ENCODE peak calls at places on chromosomes 5 and 9, in five cellular contexts. One of them, this sample, is unnamed.

GRCh38 chr5:72324186-72324825 is 4.1 kb downstream of the PTCD2 start:
- DNase-seq in B cell: no peak
- DNase-seq in CD14-positive monocyte: no peak
- DNase-seq in Calu3: no peak
- DNase-seq in tibial nerve: no peak
- DNase-seq in this sample: no peak

GRCh38 chr5:74261906-74262305 is 378.6 kb downstream of the ENC1 start:
- DNase-seq in B cell: no peak
- DNase-seq in tibial nerve: no peak
- DNase-seq in CD14-positive monocyte: no peak
- DNase-seq in Calu3: no peak
- DNase-seq in this sample: no peak

GRCh38 chr5:102608414-102608813 is 109.6 kb upstream of the SLCO6A1 start:
- DNase-seq in CD14-positive monocyte: no peak
- DNase-seq in B cell: no peak
- DNase-seq in tibial nerve: no peak
- DNase-seq in Calu3: no peak
- DNase-seq in this sample: no peak

GRCh38 chr5:133582971-133583370 is 29.4 kb downstream of the FSTL4 start:
- DNase-seq in Calu3: no peak
- DNase-seq in CD14-positive monocyte: no peak
- DNase-seq in tibial nerve: no peak
- DNase-seq in B cell: no peak
- DNase-seq in this sample: no peak

GRCh38 chr5:37448941-37449340 is 69.8 kb downstream of the WDR70 start:
- DNase-seq in tibial nerve: no peak
- DNase-seq in CD14-positive monocyte: no peak
- DNase-seq in B cell: no peak
- DNase-seq in Calu3: no peak
- DNase-seq in this sample: no peak

GRCh38 chr5:143433680-143434079 is 30.2 kb upstream of the NR3C1 start:
- DNase-seq in B cell: peak
- DNase-seq in Calu3: no peak
- DNase-seq in tibial nerve: no peak
- DNase-seq in CD14-positive monocyte: no peak
- DNase-seq in this sample: no peak

GRCh38 chr9:93391898-93392297 is 59.6 kb upstream of the FAM120A start:
- DNase-seq in tibial nerve: no peak
- DNase-seq in B cell: no peak
- DNase-seq in Calu3: no peak
- DNase-seq in CD14-positive monocyte: no peak
- DNase-seq in this sample: no peak

GRCh38 chr5:149024978-149025377 is 37.9 kb downstream of the SH3TC2 start:
- DNase-seq in CD14-positive monocyte: no peak
- DNase-seq in tibial nerve: no peak
- DNase-seq in Calu3: no peak
- DNase-seq in B cell: no peak
- DNase-seq in this sample: no peak

GRCh38 chr9:13845460-13845859 is 468.5 kb downstream of the NFIB start:
- DNase-seq in tibial nerve: no peak
- DNase-seq in B cell: no peak
- DNase-seq in Calu3: no peak
- DNase-seq in CD14-positive monocyte: no peak
- DNase-seq in this sample: no peak

GRCh38 chr5:115543365-115543700 is 1.2 kb downstream of the FEM1C start:
- DNase-seq in Calu3: no peak
- DNase-seq in CD14-positive monocyte: no peak
- DNase-seq in B cell: no peak
- DNase-seq in tibial nerve: no peak
- DNase-seq in this sample: no peak

GRCh38 chr5:75616961-75617660 is 5.9 kb downstream of the ANKDD1B start:
- DNase-seq in B cell: no peak
- DNase-seq in tibial nerve: no peak
- DNase-seq in CD14-positive monocyte: no peak
- DNase-seq in Calu3: no peak
- DNase-seq in this sample: no peak

GRCh38 chr9:36980148-36980974 is 53.7 kb downstream of the PAX5 start:
- DNase-seq in Calu3: no peak
- DNase-seq in CD14-positive monocyte: no peak
- DNase-seq in B cell: no peak
- DNase-seq in tibial nerve: no peak
- DNase-seq in this sample: no peak
- TF ChIP-seq CTCF in Calu3: no peak
- TF ChIP-seq CTCF in CD14-positive monocyte: no peak
- TF ChIP-seq CTCF in B cell: no peak
- TF ChIP-seq CTCF in tibial nerve: no peak
- TF ChIP-seq CTCF in this sample: peak

GRCh38 chr5:176570044-176570443 is 20.9 kb downstream of the CDHR2 start:
- DNase-seq in Calu3: no peak
- DNase-seq in CD14-positive monocyte: no peak
- DNase-seq in B cell: no peak
- DNase-seq in tibial nerve: no peak
- DNase-seq in this sample: no peak
- TF ChIP-seq CTCF in Calu3: no peak
- TF ChIP-seq CTCF in CD14-positive monocyte: no peak
- TF ChIP-seq CTCF in B cell: no peak
- TF ChIP-seq CTCF in tibial nerve: no peak
- TF ChIP-seq CTCF in this sample: peak

GRCh38 chr5:141040763-141041426 is 10.3 kb upstream of the PCDHB1 start:
- DNase-seq in B cell: peak
- DNase-seq in tibial nerve: peak
- DNase-seq in CD14-positive monocyte: no peak
- DNase-seq in Calu3: peak
- DNase-seq in this sample: peak
- TF ChIP-seq CTCF in B cell: peak
- TF ChIP-seq CTCF in tibial nerve: peak
- TF ChIP-seq CTCF in CD14-positive monocyte: no peak
- TF ChIP-seq CTCF in Calu3: peak
- TF ChIP-seq CTCF in this sample: peak

DNA sequence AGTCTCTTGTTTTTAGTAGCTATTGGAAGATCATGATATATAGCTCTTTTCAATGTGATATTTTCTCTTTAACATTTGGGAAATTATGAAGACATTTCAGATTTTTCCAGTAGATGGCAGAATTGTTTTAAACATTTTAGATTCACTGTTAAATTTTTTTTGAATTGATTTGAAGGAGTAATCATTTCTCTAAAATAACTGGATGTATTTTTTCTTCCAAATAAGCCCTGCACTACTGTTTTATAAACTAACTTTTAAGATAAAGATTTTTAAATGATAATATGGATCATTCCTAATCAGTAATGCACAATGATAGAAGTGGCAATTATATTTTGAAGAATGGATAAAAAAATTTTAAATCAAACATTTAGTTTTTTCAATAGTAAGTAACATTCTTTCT is 14.2 kb downstream of the NDUFAF2 start:
- DNase-seq in CD14-positive monocyte: no peak
- DNase-seq in B cell: peak
- DNase-seq in tibial nerve: no peak
- DNase-seq in Calu3: no peak
- DNase-seq in this sample: no peak
- TF ChIP-seq CTCF in CD14-positive monocyte: peak
- TF ChIP-seq CTCF in B cell: peak
- TF ChIP-seq CTCF in tibial nerve: peak
- TF ChIP-seq CTCF in Calu3: no peak
- TF ChIP-seq CTCF in this sample: peak

GRCh38 chr5:151793358-151793757 is 21.6 kb downstream of the G3BP1 start:
- DNase-seq in tibial nerve: no peak
- DNase-seq in Calu3: no peak
- DNase-seq in B cell: no peak
- DNase-seq in CD14-positive monocyte: no peak
- DNase-seq in this sample: no peak

GRCh38 chr5:151784141-151784540 is 12.4 kb downstream of the G3BP1 start:
- DNase-seq in Calu3: no peak
- DNase-seq in tibial nerve: no peak
- DNase-seq in B cell: no peak
- DNase-seq in CD14-positive monocyte: no peak
- DNase-seq in this sample: no peak

GRCh38 chr5:151786468-151786867 is 14.7 kb downstream of the G3BP1 start:
- DNase-seq in Calu3: no peak
- DNase-seq in B cell: no peak
- DNase-seq in tibial nerve: no peak
- DNase-seq in CD14-positive monocyte: no peak
- DNase-seq in this sample: no peak

DNA sequence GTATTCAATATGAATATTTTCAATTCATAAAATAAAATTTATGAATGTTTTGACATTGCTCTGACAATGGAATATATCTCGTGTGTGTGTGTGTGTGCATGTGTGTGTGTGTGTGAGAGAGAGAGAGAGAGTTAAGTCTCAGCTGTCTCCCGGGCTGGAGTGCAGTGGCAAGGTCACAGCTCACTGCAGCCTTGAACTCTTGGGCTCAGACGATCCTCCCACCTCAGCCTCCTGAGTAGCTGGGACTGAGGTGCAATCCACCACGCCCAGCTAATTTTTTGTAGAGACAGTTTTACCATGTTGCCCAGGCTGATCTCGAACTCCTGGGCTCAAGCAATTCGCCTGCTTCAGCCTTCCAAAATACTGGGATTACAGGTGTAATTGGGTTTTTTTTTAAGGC is 16.1 kb downstream of the G3BP1 start:
- DNase-seq in CD14-positive monocyte: no peak
- DNase-seq in tibial nerve: no peak
- DNase-seq in B cell: no peak
- DNase-seq in Calu3: no peak
- DNase-seq in this sample: no peak
- TF ChIP-seq CTCF in CD14-positive monocyte: no peak
- TF ChIP-seq CTCF in tibial nerve: no peak
- TF ChIP-seq CTCF in B cell: no peak
- TF ChIP-seq CTCF in Calu3: no peak
- TF ChIP-seq CTCF in this sample: no peak